ENCODE peak calls at places on chromosomes 12 and 14, in five cellular contexts. One of them, this sample, is unnamed.

GRCh38 chr12:65878540-65878939 is 54.3 kb downstream of the HMGA2 start:
- DNase-seq in IMR-90: no peak
- DNase-seq in Peyer's patch: no peak
- DNase-seq in endodermal cell: peak
- DNase-seq in left lung: no peak
- DNase-seq in this sample: no peak

GRCh38 chr12:66803972-66804371 is 125.1 kb upstream of the GRIP1 start:
- DNase-seq in IMR-90: no peak
- DNase-seq in Peyer's patch: no peak
- DNase-seq in endodermal cell: no peak
- DNase-seq in left lung: no peak
- DNase-seq in this sample: no peak

GRCh38 chr14:31930493-31931225 is 146.4 kb upstream of the ARHGAP5 start:
- DNase-seq in IMR-90: peak
- DNase-seq in Peyer's patch: no peak
- DNase-seq in endodermal cell: no peak
- DNase-seq in left lung: no peak
- DNase-seq in this sample: no peak

GRCh38 chr12:56153291-56154065 is 1.1 kb downstream of the MYL6B start:
- DNase-seq in IMR-90: no peak
- DNase-seq in Peyer's patch: no peak
- DNase-seq in endodermal cell: no peak
- DNase-seq in left lung: no peak
- DNase-seq in this sample: no peak

GRCh38 chr12:106269150-106269771 is 21.4 kb upstream of the CKAP4 start:
- DNase-seq in IMR-90: no peak
- DNase-seq in Peyer's patch: no peak
- DNase-seq in endodermal cell: peak
- DNase-seq in left lung: no peak
- DNase-seq in this sample: no peak

GRCh38 chr12:40646891-40647290 is 45.3 kb upstream of the CNTN1 start:
- DNase-seq in IMR-90: no peak
- DNase-seq in Peyer's patch: no peak
- DNase-seq in endodermal cell: no peak
- DNase-seq in left lung: no peak
- DNase-seq in this sample: no peak

GRCh38 chr12:95859947-95860850 is 1.4 kb downstream of the SNRPF start:
- DNase-seq in IMR-90: no peak
- DNase-seq in Peyer's patch: no peak
- DNase-seq in endodermal cell: no peak
- DNase-seq in left lung: no peak
- DNase-seq in this sample: no peak

GRCh38 chr12:75721231-75721641 is 209.8 kb upstream of the KRR1 start:
- DNase-seq in IMR-90: peak
- DNase-seq in Peyer's patch: no peak
- DNase-seq in endodermal cell: no peak
- DNase-seq in left lung: no peak
- DNase-seq in this sample: no peak

GRCh38 chr14:103724116-103724515 is 8.5 kb downstream of the ZFYVE21 start:
- DNase-seq in IMR-90: peak
- DNase-seq in Peyer's patch: no peak
- DNase-seq in endodermal cell: no peak
- DNase-seq in left lung: no peak
- DNase-seq in this sample: no peak

GRCh38 chr12:78421011-78421410 is 443.6 kb upstream of the SYT1 start:
- DNase-seq in IMR-90: peak
- DNase-seq in Peyer's patch: no peak
- DNase-seq in endodermal cell: no peak
- DNase-seq in left lung: no peak
- DNase-seq in this sample: no peak

GRCh38 chr14:31880935-31881334 is 196.2 kb upstream of the ARHGAP5 start:
- DNase-seq in IMR-90: peak
- DNase-seq in Peyer's patch: peak
- DNase-seq in endodermal cell: no peak
- DNase-seq in left lung: peak
- DNase-seq in this sample: no peak

GRCh38 chr14:61444215-61444768 is 122.9 kb downstream of the PRKCH start:
- DNase-seq in IMR-90: no peak
- DNase-seq in Peyer's patch: peak
- DNase-seq in endodermal cell: no peak
- DNase-seq in left lung: peak
- DNase-seq in this sample: no peak

GRCh38 chr14:103846569-103847438 is 571 bp downstream of the PPP1R13B start:
- DNase-seq in IMR-90: no peak
- DNase-seq in Peyer's patch: peak
- DNase-seq in endodermal cell: peak
- DNase-seq in left lung: no peak
- DNase-seq in this sample: no peak

GRCh38 chr14:90558041-90558982 is 161.5 kb downstream of the CALM1 start:
- DNase-seq in IMR-90: no peak
- DNase-seq in Peyer's patch: no peak
- DNase-seq in endodermal cell: no peak
- DNase-seq in left lung: no peak
- DNase-seq in this sample: no peak

GRCh38 chr14:104100171-104101085 is 14.9 kb downstream of the ASPG start:
- DNase-seq in IMR-90: no peak
- DNase-seq in Peyer's patch: no peak
- DNase-seq in endodermal cell: peak
- DNase-seq in left lung: no peak
- DNase-seq in this sample: no peak

GRCh38 chr14:61213116-61213720 is 67.9 kb downstream of the TMEM30B start:
- DNase-seq in IMR-90: peak
- DNase-seq in Peyer's patch: no peak
- DNase-seq in endodermal cell: no peak
- DNase-seq in left lung: no peak
- DNase-seq in this sample: no peak

GRCh38 chr12:11437966-11438365 is 42.6 kb upstream of the PRB2 start:
- DNase-seq in IMR-90: no peak
- DNase-seq in Peyer's patch: no peak
- DNase-seq in endodermal cell: no peak
- DNase-seq in left lung: no peak
- DNase-seq in this sample: no peak

GRCh38 chr14:105904379-105904778 is 378.0 kb downstream of the TMEM121 start:
- DNase-seq in IMR-90: no peak
- DNase-seq in Peyer's patch: no peak
- DNase-seq in endodermal cell: no peak
- DNase-seq in left lung: no peak
- DNase-seq in this sample: no peak

GRCh38 chr12:131910302-131911110 is 16.1 kb downstream of the ULK1 start:
- DNase-seq in IMR-90: no peak
- DNase-seq in Peyer's patch: no peak
- DNase-seq in endodermal cell: no peak
- DNase-seq in left lung: no peak
- DNase-seq in this sample: no peak

GRCh38 chr12:132275110-132275531 is 54.3 kb downstream of the GALNT9 start:
- DNase-seq in IMR-90: peak
- DNase-seq in Peyer's patch: peak
- DNase-seq in endodermal cell: peak
- DNase-seq in left lung: peak
- DNase-seq in this sample: no peak

GRCh38 chr14:35998303-35998702 is 172.2 kb downstream of the BRMS1L start:
- DNase-seq in IMR-90: no peak
- DNase-seq in Peyer's patch: no peak
- DNase-seq in endodermal cell: no peak
- DNase-seq in left lung: no peak
- DNase-seq in this sample: no peak

GRCh38 chr12:54360717-54361456 is 3.4 kb downstream of the GPR84 start:
- DNase-seq in IMR-90: peak
- DNase-seq in Peyer's patch: peak
- DNase-seq in endodermal cell: peak
- DNase-seq in left lung: peak
- DNase-seq in this sample: no peak

GRCh38 chr14:80607430-80608200 is 333.9 kb downstream of the CEP128 start:
- DNase-seq in IMR-90: no peak
- DNase-seq in Peyer's patch: no peak
- DNase-seq in endodermal cell: no peak
- DNase-seq in left lung: no peak
- DNase-seq in this sample: no peak

GRCh38 chr14:80606347-80606772 is 335.2 kb downstream of the CEP128 start:
- DNase-seq in IMR-90: no peak
- DNase-seq in Peyer's patch: no peak
- DNase-seq in endodermal cell: no peak
- DNase-seq in left lung: no peak
- DNase-seq in this sample: no peak

GRCh38 chr14:80605536-80605935 is 336.0 kb downstream of the CEP128 start:
- DNase-seq in IMR-90: no peak
- DNase-seq in Peyer's patch: no peak
- DNase-seq in endodermal cell: no peak
- DNase-seq in left lung: no peak
- DNase-seq in this sample: no peak

GRCh38 chr14:80608563-80608962 is 333.0 kb downstream of the CEP128 start:
- DNase-seq in IMR-90: no peak
- DNase-seq in Peyer's patch: no peak
- DNase-seq in endodermal cell: no peak
- DNase-seq in left lung: no peak
- DNase-seq in this sample: no peak

GRCh38 chr14:80602931-80603330 is 338.6 kb downstream of the CEP128 start:
- DNase-seq in IMR-90: no peak
- DNase-seq in Peyer's patch: no peak
- DNase-seq in endodermal cell: no peak
- DNase-seq in left lung: no peak
- DNase-seq in this sample: no peak
- H3K27ac ChIP-seq in IMR-90: no peak
- H3K27ac ChIP-seq in Peyer's patch: no peak
- H3K27ac ChIP-seq in endodermal cell: no peak
- H3K27ac ChIP-seq in left lung: no peak
- H3K27ac ChIP-seq in this sample: no peak

GRCh38 chr14:73759183-73759713 is 45.1 kb upstream of the PNMA1 start:
- DNase-seq in IMR-90: peak
- DNase-seq in Peyer's patch: peak
- DNase-seq in endodermal cell: peak
- DNase-seq in left lung: peak
- DNase-seq in this sample: no peak

GRCh38 chr14:73757381-73757780 is 43.2 kb upstream of the PNMA1 start:
- DNase-seq in IMR-90: no peak
- DNase-seq in Peyer's patch: no peak
- DNase-seq in endodermal cell: no peak
- DNase-seq in left lung: no peak
- DNase-seq in this sample: no peak

GRCh38 chr14:73757876-73758391 is 43.8 kb upstream of the PNMA1 start:
- DNase-seq in IMR-90: no peak
- DNase-seq in Peyer's patch: no peak
- DNase-seq in endodermal cell: no peak
- DNase-seq in left lung: no peak
- DNase-seq in this sample: no peak

GRCh38 chr14:73759714-73760597 is 45.8 kb upstream of the PNMA1 start:
- DNase-seq in IMR-90: peak
- DNase-seq in Peyer's patch: peak
- DNase-seq in endodermal cell: peak
- DNase-seq in left lung: peak
- DNase-seq in this sample: peak

GRCh38 chr14:73758392-73759182 is 44.4 kb upstream of the PNMA1 start:
- DNase-seq in IMR-90: peak
- DNase-seq in Peyer's patch: peak
- DNase-seq in endodermal cell: peak
- DNase-seq in left lung: peak
- DNase-seq in this sample: no peak
- H3K27ac ChIP-seq in IMR-90: peak
- H3K27ac ChIP-seq in Peyer's patch: peak
- H3K27ac ChIP-seq in endodermal cell: no peak
- H3K27ac ChIP-seq in left lung: peak
- H3K27ac ChIP-seq in this sample: peak

DNA sequence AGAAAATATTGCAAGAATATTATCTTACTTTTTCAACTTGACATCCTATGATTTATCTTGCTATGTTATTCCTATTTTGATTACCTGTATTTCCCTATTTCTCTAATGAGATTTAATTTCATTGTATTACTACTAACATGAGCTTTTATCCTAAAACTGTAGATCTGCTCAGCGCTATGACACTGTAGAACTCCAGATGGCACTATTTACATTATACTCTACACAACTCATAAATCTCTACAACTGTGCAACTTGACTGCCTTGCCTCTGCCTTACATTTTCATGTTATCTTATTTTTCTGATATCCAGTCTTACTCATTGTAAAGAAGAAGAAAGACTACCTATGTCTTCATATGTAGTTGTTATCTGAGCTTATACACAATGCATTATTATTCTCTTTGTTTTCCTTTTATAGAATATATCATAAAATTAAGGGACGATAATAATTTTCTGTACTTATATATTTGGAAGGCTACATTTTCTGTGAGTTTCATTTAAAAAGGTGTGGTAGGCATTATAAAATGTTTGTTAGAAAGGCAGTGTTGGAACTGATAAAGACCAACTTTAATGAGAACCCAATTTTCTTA is 24.1 kb downstream of the NUP37 start:
- DNase-seq in IMR-90: peak
- DNase-seq in Peyer's patch: no peak
- DNase-seq in endodermal cell: no peak
- DNase-seq in left lung: no peak
- DNase-seq in this sample: no peak
- H3K27ac ChIP-seq in IMR-90: no peak
- H3K27ac ChIP-seq in Peyer's patch: no peak
- H3K27ac ChIP-seq in endodermal cell: no peak
- H3K27ac ChIP-seq in left lung: no peak
- H3K27ac ChIP-seq in this sample: no peak

GRCh38 chr14:20799955-20800544 is 2.6 kb downstream of the RNASE1 start:
- DNase-seq in IMR-90: no peak
- DNase-seq in Peyer's patch: peak
- DNase-seq in endodermal cell: peak
- DNase-seq in left lung: peak
- DNase-seq in this sample: no peak
- H3K27ac ChIP-seq in IMR-90: no peak
- H3K27ac ChIP-seq in Peyer's patch: peak
- H3K27ac ChIP-seq in endodermal cell: peak
- H3K27ac ChIP-seq in left lung: peak
- H3K27ac ChIP-seq in this sample: no peak

DNA sequence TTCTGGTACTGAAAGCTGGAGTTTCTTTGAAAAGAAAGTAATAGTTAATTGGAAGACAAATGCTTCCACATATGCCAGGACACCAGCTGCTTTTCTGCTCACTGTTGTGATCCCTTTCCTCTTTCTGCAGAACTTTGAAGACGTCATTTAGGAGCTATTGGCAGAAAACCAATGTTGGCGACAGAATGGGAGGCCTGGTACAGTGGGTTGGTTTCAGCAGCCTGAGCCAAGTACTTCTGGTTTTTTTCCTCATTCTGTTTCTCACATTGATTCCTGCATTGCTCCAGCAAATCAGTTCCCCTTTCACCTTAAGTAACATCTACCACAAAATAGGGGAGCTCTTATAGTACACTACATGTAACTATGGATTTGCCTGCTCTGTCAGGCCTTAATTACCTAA is 96.9 kb downstream of the FIGNL2 start:
- DNase-seq in IMR-90: peak
- DNase-seq in Peyer's patch: no peak
- DNase-seq in endodermal cell: no peak
- DNase-seq in left lung: no peak
- DNase-seq in this sample: no peak
- H3K27ac ChIP-seq in IMR-90: no peak
- H3K27ac ChIP-seq in Peyer's patch: peak
- H3K27ac ChIP-seq in endodermal cell: no peak
- H3K27ac ChIP-seq in left lung: no peak
- H3K27ac ChIP-seq in this sample: no peak

This sample was measured in vagina.